ENCODE peak calls at places on chromosomes 16 and 17, in five cellular contexts. U is K562, F is HCT116, I is SK-N-SH, M is HepG2. O is an unnamed sample.

GRCh38 chr16:25066747-25067631 is 44.6 kb upstream of the LCMT1 start:
- DNase-seq in U (peak; percentile 98), F (no peak), I (peak; percentile 98), M (peak; percentile 44), O (no peak)

GRCh38 chr17:14201087-14201486 is 35.6 kb downstream of the CDRT15 start:
- DNase-seq in U (no peak), F (no peak), I (no peak), M (no peak), O (no peak)

GRCh38 chr17:43691317-43691693 is 29.6 kb upstream of the MEOX1 start:
- DNase-seq in U (no peak), F (no peak), I (no peak), M (no peak), O (no peak)

GRCh38 chr16:20866161-20866772 is 33.9 kb downstream of the DCUN1D3 start:
- DNase-seq in U (peak; percentile 53), F (peak; percentile 78), I (peak; percentile 35), M (peak; percentile 55), O (no peak)

GRCh38 chr17:30954046-30954805 is 16.6 kb upstream of the RNF135 start:
- DNase-seq in U (no peak), F (no peak), I (no peak), M (no peak), O (no peak)

GRCh38 chr17:38568274-38568673 is 37.5 kb downstream of the SRCIN1 start:
- DNase-seq in U (no peak), F (no peak), I (no peak), M (no peak), O (no peak)

GRCh38 chr16:12124742-12125141 is 148.2 kb downstream of the SNX29 start:
- DNase-seq in U (no peak), F (no peak), I (no peak), M (no peak), O (no peak)

GRCh38 chr17:29141484-29141835 is 38.7 kb downstream of the MYO18A start:
- DNase-seq in U (no peak), F (no peak), I (no peak), M (no peak), O (no peak)

GRCh38 chr17:58303981-58304734 is 23.4 kb upstream of the MPO start:
- DNase-seq in U (peak; percentile 90), F (peak; percentile 62), I (peak; percentile 93), M (peak; percentile 52), O (no peak)

GRCh38 chr16:82744958-82745357 is 118.2 kb downstream of the CDH13 start:
- DNase-seq in U (no peak), F (no peak), I (no peak), M (no peak), O (no peak)

GRCh38 chr17:67633751-67634191 is 84.0 kb upstream of the NOL11 start:
- DNase-seq in U (no peak), F (no peak), I (no peak), M (no peak), O (no peak)

GRCh38 chr16:65713409-65713808 is 591.5 kb upstream of the CDH11 start:
- DNase-seq in U (no peak), F (no peak), I (no peak), M (no peak), O (no peak)

GRCh38 chr17:38449364-38449763 is 21.1 kb downstream of the ARHGAP23 start:
- DNase-seq in U (no peak), F (no peak), I (no peak), M (peak; percentile 67), O (no peak)

GRCh38 chr16:27315333-27316037 is 1.7 kb downstream of the IL4R start:
- DNase-seq in U (no peak), F (peak; percentile 43), I (no peak), M (peak; percentile 81), O (no peak)

GRCh38 chr16:11742041-11742535 is 569 bp downstream of the TXNDC11 start:
- DNase-seq in U (peak; percentile 72), F (no peak), I (no peak), M (peak; percentile 32), O (no peak)

GRCh38 chr16:8374586-8374985 is 215.7 kb downstream of the TMEM114 start:
- DNase-seq in U (no peak), F (no peak), I (no peak), M (no peak), O (no peak)

GRCh38 chr16:3761375-3762079 is 44.2 kb upstream of the TRAP1 start:
- DNase-seq in U (no peak), F (no peak), I (peak; percentile 74), M (no peak), O (no peak)

GRCh38 chr17:61201211-61201610 is 198.4 kb upstream of the TBX2 start:
- DNase-seq in U (no peak), F (no peak), I (no peak), M (peak; percentile 44), O (no peak)

GRCh38 chr17:63529711-63530556 is 6.8 kb downstream of the KCNH6 start:
- DNase-seq in U (peak; percentile 36), F (no peak), I (peak; percentile 74), M (no peak), O (no peak)

GRCh38 chr17:30995347-30995746 is 24.5 kb downstream of the RNF135 start:
- DNase-seq in U (no peak), F (no peak), I (no peak), M (no peak), O (no peak)

GRCh38 chr16:14325921-14326401 is 254.8 kb downstream of the MRTFB start:
- DNase-seq in U (no peak), F (no peak), I (peak; percentile 63), M (no peak), O (no peak)

GRCh38 chr16:25859645-25860044 is 167.9 kb downstream of the HS3ST4 start:
- DNase-seq in U (no peak), F (no peak), I (no peak), M (no peak), O (no peak)

GRCh38 chr16:85783441-85783840 is 15.9 kb downstream of the EMC8 start:
- DNase-seq in U (no peak), F (no peak), I (no peak), M (no peak), O (no peak)

GRCh38 chr17:77107506-77108433 is 33.0 kb upstream of the SEC14L1 start:
- DNase-seq in U (no peak), F (no peak), I (no peak), M (no peak), O (peak; percentile 94)

GRCh38 chr17:77106874-77107358 is 33.9 kb upstream of the SEC14L1 start:
- DNase-seq in U (no peak), F (no peak), I (no peak), M (no peak), O (peak; percentile 64)

GRCh38 chr17:77109159-77110005 is 31.4 kb upstream of the SEC14L1 start:
- DNase-seq in U (no peak), F (no peak), I (no peak), M (no peak), O (no peak)

GRCh38 chr17:77111916-77112315 is 28.9 kb upstream of the SEC14L1 start:
- DNase-seq in U (no peak), F (no peak), I (no peak), M (no peak), O (no peak)

GRCh38 chr17:77110006-77110374 is 30.8 kb upstream of the SEC14L1 start:
- DNase-seq in U (no peak), F (no peak), I (no peak), M (no peak), O (peak; percentile 60)
- TF ChIP-seq ZBTB33 in U (no peak), F (no peak), I (no peak), M (no peak), O (no peak)

DNA sequence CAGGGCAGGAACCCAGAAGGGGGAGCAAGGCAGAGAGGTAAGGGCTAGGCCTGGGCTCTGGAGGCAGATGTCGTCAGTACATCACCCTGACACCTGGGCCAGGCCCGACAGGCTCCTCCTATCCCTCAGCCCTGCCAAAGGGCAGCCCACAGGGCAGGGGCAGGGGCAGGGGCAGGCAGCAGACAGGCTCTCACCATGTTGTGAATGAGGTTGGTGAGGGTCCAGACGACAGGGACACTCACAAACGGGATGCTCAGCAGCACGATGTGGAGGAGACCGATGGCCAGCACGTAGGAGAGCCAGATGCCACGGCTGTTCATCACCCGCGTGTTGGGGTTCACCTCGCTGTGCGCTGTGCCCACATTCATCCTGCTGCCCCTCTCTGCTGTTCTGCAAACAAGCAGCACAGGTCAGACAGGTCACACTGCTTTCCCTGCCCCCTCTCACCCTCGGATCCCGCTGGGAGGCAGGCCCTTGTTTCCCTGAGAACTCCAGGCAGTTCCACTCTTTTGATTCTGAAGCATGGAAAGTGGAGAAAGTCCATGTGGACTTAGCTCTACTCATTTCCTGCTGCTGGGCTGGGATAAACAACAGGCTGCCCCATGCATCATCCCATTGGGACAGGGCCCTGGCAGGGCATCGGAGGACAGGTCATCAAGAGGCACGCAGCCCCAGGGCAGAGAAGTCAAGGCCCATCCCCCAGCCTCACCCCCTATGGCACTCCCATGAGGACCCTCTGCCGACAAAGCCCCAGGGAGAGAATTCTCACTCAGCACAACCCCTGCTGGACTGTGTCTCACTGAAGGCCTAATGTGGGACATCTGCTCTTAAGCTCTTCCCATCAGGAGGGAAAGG is 3.3 kb downstream of the ORMDL3 start:
- DNase-seq in U (no peak), F (no peak), I (no peak), M (peak; percentile 97), O (no peak)
- TF ChIP-seq ZBTB33 in U (no peak), F (no peak), I (no peak), M (peak; percentile 80), O (no peak)

DNA sequence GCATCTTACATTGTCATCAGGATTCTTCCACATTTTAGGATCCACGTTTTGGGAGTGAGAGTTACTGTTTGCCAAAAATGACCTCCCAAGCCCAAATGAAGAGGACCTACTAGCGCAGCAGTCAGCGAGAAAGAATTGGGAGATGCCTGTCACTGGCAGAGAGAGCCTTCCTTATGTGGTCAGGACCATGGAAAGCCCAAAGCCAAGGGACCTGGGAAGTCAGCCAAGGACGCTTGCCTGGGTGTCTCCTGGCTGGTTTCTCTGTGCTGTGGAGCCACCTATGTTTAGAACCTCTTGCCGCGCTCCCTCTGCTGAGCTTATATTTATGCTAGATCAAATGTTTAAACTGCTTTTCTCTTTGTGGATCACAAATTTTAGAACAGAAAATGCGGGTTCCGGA is 24.9 kb upstream of the RHBDL3 start:
- DNase-seq in U (no peak), F (no peak), I (no peak), M (no peak), O (no peak)
- TF ChIP-seq ZBTB33 in U (no peak), F (no peak), I (no peak), M (no peak), O (no peak)

GRCh38 chr16:88345943-88346560 is 36.7 kb upstream of the ZNF469 start:
- DNase-seq in U (no peak), F (no peak), I (peak; percentile 22), M (no peak), O (no peak)
- TF ChIP-seq ZBTB33 in U (no peak), F (no peak), I (no peak), M (no peak), O (no peak)